ENCODE peak calls at places on chromosome 4, in five cellular contexts. Y, K, Q, T and G are unnamed samples.

GRCh38 chr4:41822326-41822725 is 73.8 kb upstream of the PHOX2B start:
- DNase-seq in Y (no peak), K (no peak), Q (no peak), T (no peak), G (no peak)

GRCh38 chr4:142278171-142278570 is 567.9 kb downstream of the INPP4B start:
- DNase-seq in Y (no peak), K (no peak), Q (no peak), T (no peak), G (no peak)

GRCh38 chr4:123708902-123709301 is 312.3 kb downstream of the SPRY1 start:
- DNase-seq in Y (no peak), K (no peak), Q (no peak), T (no peak), G (no peak)

GRCh38 chr4:129747756-129748155 is 651.8 kb downstream of the C4orf33 start:
- DNase-seq in Y (no peak), K (no peak), Q (no peak), T (peak; percentile 53), G (no peak)

GRCh38 chr4:159776915-159777314 is 674.0 kb downstream of the RAPGEF2 start:
- DNase-seq in Y (no peak), K (no peak), Q (no peak), T (no peak), G (no peak)

GRCh38 chr4:99485212-99485611 is 25.6 kb upstream of the C4orf17 start:
- DNase-seq in Y (no peak), K (no peak), Q (no peak), T (no peak), G (no peak)

GRCh38 chr4:145132521-145133098 is 34.5 kb downstream of the ABCE1 start:
- DNase-seq in Y (peak; percentile 3), K (no peak), Q (no peak), T (no peak), G (no peak)

GRCh38 chr4:26342328-26343040 is 21.7 kb downstream of the RBPJ start:
- DNase-seq in Y (peak; percentile 28), K (no peak), Q (no peak), T (no peak), G (no peak)

GRCh38 chr4:21765810-21766407 is 182.7 kb downstream of the KCNIP4 start:
- DNase-seq in Y (peak; percentile 27), K (peak; percentile 19), Q (no peak), T (no peak), G (peak; percentile 34)

GRCh38 chr4:32958586-32958985 is 2238.4 kb downstream of the PCDH7 start:
- DNase-seq in Y (no peak), K (no peak), Q (no peak), T (no peak), G (no peak)

GRCh38 chr4:187656953-187657352 is 338.6 kb upstream of the ZFP42 start:
- DNase-seq in Y (no peak), K (no peak), Q (no peak), T (no peak), G (no peak)

GRCh38 chr4:107619731-107620130 is 100.3 kb downstream of the PAPSS1 start:
- DNase-seq in Y (no peak), K (no peak), Q (no peak), T (no peak), G (no peak)

GRCh38 chr4:3241905-3242304 is 7.1 kb upstream of the MSANTD1 start:
- DNase-seq in Y (peak; percentile 81), K (peak; percentile 28), Q (no peak), T (no peak), G (no peak)

GRCh38 chr4:3244747-3245146 is 4.2 kb upstream of the MSANTD1 start:
- DNase-seq in Y (no peak), K (no peak), Q (peak; percentile 44), T (no peak), G (no peak)

GRCh38 chr4:3243066-3243775 is 5.7 kb upstream of the MSANTD1 start:
- DNase-seq in Y (no peak), K (no peak), Q (peak; percentile 28), T (no peak), G (no peak)

GRCh38 chr4:3245676-3246075 is 3.3 kb upstream of the MSANTD1 start:
- DNase-seq in Y (no peak), K (no peak), Q (peak; percentile 68), T (no peak), G (no peak)

DNA sequence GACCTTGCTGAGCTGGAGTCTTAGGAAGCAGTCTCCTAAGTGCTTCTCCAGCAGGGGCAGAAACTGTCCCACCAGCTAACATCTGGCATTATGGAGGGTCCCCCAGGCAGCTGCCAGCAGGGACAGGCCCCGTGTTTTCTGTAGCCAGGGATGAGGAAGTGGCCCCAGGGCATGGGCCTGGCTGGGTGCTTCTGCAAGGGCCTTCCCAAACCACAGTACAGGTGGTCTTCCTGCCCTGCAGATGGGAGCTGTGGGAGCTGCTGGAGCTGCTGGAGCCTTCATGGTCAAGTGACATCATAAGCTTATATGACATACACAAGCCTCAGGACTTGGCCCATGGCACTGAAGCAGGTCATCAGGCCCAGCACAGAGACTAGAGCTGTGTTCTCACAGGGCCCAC is 5.0 kb upstream of the MSANTD1 start:
- DNase-seq in Y (no peak), K (no peak), Q (no peak), T (no peak), G (no peak)
- H3K27ac ChIP-seq in Y (no peak overlapping the region), K (no peak overlapping the region), Q (no peak overlapping the region), T (no peak overlapping the region), G (no peak overlapping the region)

DNA sequence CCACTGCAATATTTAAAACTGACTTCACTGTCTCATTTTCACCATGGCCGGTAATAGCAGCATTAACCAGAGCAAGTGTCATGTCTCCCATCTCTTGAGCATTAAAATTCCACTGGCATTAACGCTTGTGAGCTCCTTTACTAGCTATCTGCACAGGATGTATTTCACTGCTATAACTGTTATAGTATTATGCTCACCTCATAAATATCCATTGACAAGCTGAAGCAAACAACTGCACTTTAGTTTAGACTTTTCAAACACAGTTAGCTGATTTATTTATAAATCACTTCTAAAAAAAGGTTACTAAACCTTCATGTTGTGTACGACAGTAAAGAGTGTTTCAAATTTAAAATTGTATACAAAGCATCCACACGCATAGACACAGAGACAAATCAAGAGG is 157.8 kb downstream of the ANTXR2 start:
- DNase-seq in Y (no peak), K (no peak), Q (no peak), T (no peak), G (no peak)
- TF ChIP-seq POLR2AphosphoS5 in Y (no peak), K (peak; percentile 13), Q (no peak), T (no peak), G (no peak)

DNA sequence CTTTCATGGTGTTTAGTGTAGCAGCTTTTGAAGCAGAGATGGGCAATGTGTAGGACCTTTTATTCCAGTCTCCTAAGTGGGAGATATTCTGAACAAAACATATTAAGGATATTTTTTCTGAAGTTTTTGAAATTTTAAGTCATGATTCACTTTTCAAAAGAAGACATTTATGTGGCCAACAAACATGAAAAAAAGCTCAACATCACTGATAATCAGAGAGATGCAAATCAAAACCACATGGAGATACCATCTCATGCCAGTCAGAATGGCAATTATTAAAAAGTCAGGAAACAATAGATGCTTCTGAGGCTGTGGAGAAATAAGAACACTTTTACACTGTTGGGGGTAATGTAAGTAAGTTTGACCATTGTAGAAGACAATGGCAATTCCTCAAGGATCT is 76.0 kb downstream of the FAT4 start:
- DNase-seq in Y (no peak), K (no peak), Q (no peak), T (no peak), G (no peak)
- H3K27ac ChIP-seq in Y (no peak overlapping the region), K (peak overlapping the region; percentile 78), Q (peak overlapping the region; percentile 33), T (peak overlapping the region; percentile 61), G (peak overlapping the region; percentile 73)

GRCh38 chr4:10040049-10040892 is 19.0 kb upstream of the SLC2A9 start:
- DNase-seq in Y (no peak), K (no peak), Q (no peak), T (no peak), G (no peak)
- TF ChIP-seq POLR2AphosphoS5 in Y (no peak), K (no peak), Q (no peak), T (no peak), G (no peak)